ENCODE peak calls at places on chromosomes 13 and 19, in five cellular contexts. L is stimulated activated CD8-positive, alpha-beta memory T cell treated with anti-CD3 and anti-CD28 coated beads, Interleukin-4, amount 100 ng/mL, for 1 hour; K is iris pigment epithelial cell; U is EL; O is activated T-cell treated with anti-CD3 and anti-CD28 coated beads, Interleukin-2, amount 50 U/mL, for 72 hours. Y is an unnamed sample.

GRCh38 chr19:14333101-14333871 is 48.0 kb upstream of the ADGRE5 start:
- DNase-seq in L (no peak), K (peak), U (peak), O (no peak), Y (no peak)

GRCh38 chr19:19540707-19541515 is 2.8 kb downstream of the CILP2 start:
- DNase-seq in L (peak), K (peak), U (peak), O (peak), Y (no peak)

GRCh38 chr19:55454787-55455243 is 6.6 kb downstream of the ISOC2 start:
- DNase-seq in L (no peak), K (peak), U (peak), O (peak), Y (no peak)

GRCh38 chr19:14375055-14375581 is 6.1 kb upstream of the ADGRE5 start:
- DNase-seq in L (no peak), K (no peak), U (no peak), O (peak), Y (no peak)

GRCh38 chr13:44575741-44576395 is at the start of gene TSC22D1:
- DNase-seq in L (peak), K (peak), U (peak), O (peak), Y (no peak)

GRCh38 chr19:40701758-40702157 is 11.3 kb upstream of the NUMBL start:
- DNase-seq in L (no peak), K (no peak), U (no peak), O (no peak), Y (no peak)

GRCh38 chr13:29733069-29733700 is 117.2 kb downstream of the UBL3 start:
- DNase-seq in L (no peak), K (no peak), U (peak), O (no peak), Y (no peak)

GRCh38 chr13:99800004-99800403 is 171.6 kb downstream of the ZIC5 start:
- DNase-seq in L (no peak), K (no peak), U (no peak), O (no peak), Y (no peak)

GRCh38 chr19:2610637-2611482 is 91.6 kb downstream of the GNG7 start:
- DNase-seq in L (peak), K (peak), U (peak), O (peak), Y (no peak)

GRCh38 chr13:112968380-112968909 is 569 bp upstream of the MCF2L start:
- DNase-seq in L (no peak), K (no peak), U (no peak), O (peak), Y (no peak)

GRCh38 chr19:17125052-17125727 is 49.6 kb downstream of the MYO9B start:
- DNase-seq in L (no peak), K (peak), U (peak), O (peak), Y (no peak)